ENCODE peak calls at places on chromosomes 6 and 20, in nine cellular contexts. L is heart left ventricle, T is left ventricle myocardium inferior, Q is neural progenitor cell, P is HFF-Myc, E is choroid plexus epithelial cell, D is ascending aorta, H is left lung, X is cardiac muscle cell. K is an unnamed sample.

GRCh38 chr20:45833883-45834796 is 541 bp downstream of the SNX21 start:
- DNase-seq in T (peak), L (peak), X (peak), H (peak), E (peak), Q (peak), P (no peak), D (peak), K (no peak)

GRCh38 chr6:30547454-30547853 is 8.8 kb downstream of the GNL1 start:
- DNase-seq in E (no peak), L (no peak), P (no peak), H (no peak), T (no peak), Q (no peak), D (peak), X (no peak), K (no peak)

GRCh38 chr6:139644821-139645220 is 270.4 kb upstream of the CITED2 start:
- DNase-seq in T (no peak), X (peak), E (peak), Q (no peak), P (peak), D (no peak), H (no peak), L (no peak), K (no peak)

GRCh38 chr6:105019285-105019684 is 62.4 kb downstream of the LIN28B start:
- DNase-seq in X (no peak), Q (no peak), L (no peak), H (no peak), T (no peak), D (no peak), E (no peak), P (no peak), K (no peak)

GRCh38 chr6:125421853-125422252 is 120.1 kb upstream of the HDDC2 start:
- DNase-seq in P (no peak), D (peak), T (peak), H (no peak), L (peak), X (peak), Q (peak), E (peak), K (no peak)

GRCh38 chr6:89941031-89941775 is 46.9 kb downstream of the GJA10 start:
- DNase-seq in E (peak), X (no peak), P (no peak), L (no peak), H (no peak), Q (no peak), D (no peak), T (no peak), K (no peak)

GRCh38 chr20:57620274-57620990 is at the start of gene ZBP1:
- DNase-seq in H (peak), Q (no peak), P (no peak), L (no peak), T (no peak), X (no peak), D (peak), E (no peak), K (no peak)

GRCh38 chr20:4717816-4718215 is 3.9 kb upstream of the PRND start:
- DNase-seq in X (no peak), Q (no peak), D (peak), H (no peak), T (no peak), E (no peak), L (no peak), P (no peak), K (no peak)

GRCh38 chr20:11726021-11726420 is 191.7 kb upstream of the BTBD3 start:
- DNase-seq in E (peak), H (no peak), D (no peak), T (no peak), Q (no peak), L (no peak), X (no peak), P (no peak), K (no peak)

GRCh38 chr6:159577564-159577963 is 115.5 kb downstream of the SOD2 start:
- DNase-seq in P (no peak), T (no peak), Q (no peak), H (peak), L (no peak), X (no peak), D (no peak), E (no peak), K (peak)

GRCh38 chr6:148550569-148550968 is 196.3 kb upstream of the UST start:
- DNase-seq in D (no peak), X (no peak), E (peak), Q (no peak), L (no peak), P (no peak), T (no peak), H (no peak), K (no peak)

GRCh38 chr20:63083831-63084562 is 77.2 kb upstream of the BHLHE23 start:
- DNase-seq in H (peak), D (peak), P (no peak), L (no peak), Q (no peak), T (no peak), X (no peak), E (no peak), K (no peak)

GRCh38 chr20:19775353-19776201 is 17.5 kb downstream of the RIN2 start:
- DNase-seq in D (peak), T (no peak), Q (no peak), L (no peak), X (no peak), P (no peak), H (no peak), E (no peak), K (no peak)

GRCh38 chr6:55704421-55704820 is 125.4 kb upstream of the HMGCLL1 start:
- DNase-seq in P (no peak), X (no peak), T (no peak), Q (no peak), D (no peak), E (peak), H (no peak), L (no peak), K (peak)

GRCh38 chr6:30612213-30612612 is 4.8 kb downstream of the PPP1R10 start:
- DNase-seq in P (no peak), E (peak), L (no peak), Q (peak), X (no peak), D (no peak), H (no peak), T (no peak), K (no peak)

GRCh38 chr6:89044988-89045387 is 35.6 kb upstream of the PNRC1 start:
- DNase-seq in T (peak), Q (no peak), D (no peak), P (no peak), H (peak), X (no peak), E (no peak), L (peak), K (no peak)

GRCh38 chr20:40640667-40641066 is 48.4 kb downstream of the MAFB start:
- DNase-seq in L (no peak), P (no peak), Q (no peak), X (no peak), H (no peak), E (no peak), T (no peak), D (no peak), K (no peak)

GRCh38 chr6:98794306-98794852 is 40.0 kb upstream of the POU3F2 start:
- DNase-seq in H (no peak), E (no peak), Q (no peak), T (no peak), L (no peak), X (no peak), P (no peak), D (no peak), K (no peak)

GRCh38 chr20:10667077-10667401 is 6.8 kb downstream of the JAG1 start:
- DNase-seq in H (no peak), E (no peak), Q (peak), X (no peak), P (no peak), T (no peak), L (peak), D (peak), K (no peak)

GRCh38 chr20:5696011-5696559 is 54.1 kb upstream of the SHLD1 start:
- DNase-seq in X (no peak), D (no peak), E (peak), L (no peak), T (no peak), H (no peak), P (peak), Q (no peak), K (no peak)

GRCh38 chr20:61218886-61219480 is 33.1 kb upstream of the CDH4 start:
- DNase-seq in D (no peak), L (no peak), X (no peak), H (no peak), Q (no peak), E (peak), P (peak), T (no peak), K (no peak)

GRCh38 chr20:44403194-44404112 is 48.0 kb downstream of the HNF4A start:
- DNase-seq in X (no peak), Q (no peak), E (no peak), D (no peak), H (no peak), T (no peak), P (no peak), L (no peak), K (no peak)

GRCh38 chr20:310645-311044 is 13.3 kb downstream of the ZCCHC3 start:
- DNase-seq in P (no peak), Q (no peak), H (no peak), L (no peak), D (no peak), T (no peak), X (no peak), E (no peak), K (no peak)
- H3K4me3 ChIP-seq in P (no peak), Q (peak), H (no peak), L (peak), D (peak), T (peak), X (peak), E (peak), K (no peak)

DNA sequence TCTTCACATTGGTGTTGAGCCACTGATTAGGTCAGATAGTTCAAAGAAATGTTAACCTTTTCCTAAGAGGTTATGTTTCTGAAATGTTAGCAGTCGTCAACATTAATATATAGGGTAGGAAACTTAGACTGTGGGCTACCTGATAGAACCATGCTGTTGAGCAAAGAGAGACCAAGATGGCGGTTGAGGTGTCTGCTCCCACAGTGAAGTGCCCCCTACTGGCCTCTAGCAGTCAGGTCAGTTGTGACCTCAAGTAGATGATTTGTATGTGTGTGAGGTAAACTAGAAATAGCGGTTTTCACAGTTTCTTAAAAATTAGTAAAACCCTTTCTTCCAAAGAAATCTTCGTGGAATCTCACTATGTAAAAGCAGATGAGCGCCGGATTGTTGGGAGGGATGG is 40.3 kb downstream of the MTHFD1L start:
- DNase-seq in P (no peak), H (no peak), X (no peak), L (no peak), Q (peak), E (no peak), D (no peak), T (no peak), K (no peak)
- TF ChIP-seq CTCF in P (peak), H (no peak), X (peak), L (no peak), Q (peak), E (peak), D (no peak), T (no peak), K (peak)

GRCh38 chr6:71403422-71404134 is 115.0 kb downstream of the OGFRL1 start:
- DNase-seq in H (no peak), T (no peak), X (no peak), E (no peak), Q (peak), D (no peak), P (no peak), L (no peak), K (no peak)
- H3K4me3 ChIP-seq in H (no peak), T (peak), X (no peak), E (peak), Q (no peak), D (peak), P (no peak), L (peak), K (peak)

DNA sequence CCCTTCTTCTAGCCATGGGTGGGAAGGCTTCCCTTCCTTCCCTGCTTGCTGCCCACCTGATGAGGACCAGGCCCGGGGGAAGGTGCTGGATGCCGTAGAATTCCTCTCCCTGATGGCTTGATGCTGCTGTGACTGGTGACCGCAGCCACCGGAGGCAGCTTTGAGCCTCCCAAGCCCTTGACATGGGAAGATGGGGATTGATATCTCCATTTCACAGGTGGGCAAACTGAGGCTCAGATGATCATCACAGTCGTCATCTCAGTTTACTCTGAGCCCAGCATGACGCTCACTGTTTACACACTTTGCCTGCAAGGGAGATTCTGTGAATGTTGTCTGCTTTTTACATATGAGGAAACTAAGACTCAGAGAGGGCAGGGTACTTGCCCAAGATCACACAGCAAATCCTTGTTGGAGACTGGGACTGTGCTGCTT is 43.9 kb downstream of the SRC start:
- DNase-seq in Q (no peak), P (no peak), E (no peak), T (no peak), L (no peak), H (no peak), D (peak), X (no peak), K (no peak)
- TF ChIP-seq CTCF in Q (no peak), P (peak), E (no peak), T (no peak), L (no peak), H (no peak), D (no peak), X (no peak), K (peak)

DNA sequence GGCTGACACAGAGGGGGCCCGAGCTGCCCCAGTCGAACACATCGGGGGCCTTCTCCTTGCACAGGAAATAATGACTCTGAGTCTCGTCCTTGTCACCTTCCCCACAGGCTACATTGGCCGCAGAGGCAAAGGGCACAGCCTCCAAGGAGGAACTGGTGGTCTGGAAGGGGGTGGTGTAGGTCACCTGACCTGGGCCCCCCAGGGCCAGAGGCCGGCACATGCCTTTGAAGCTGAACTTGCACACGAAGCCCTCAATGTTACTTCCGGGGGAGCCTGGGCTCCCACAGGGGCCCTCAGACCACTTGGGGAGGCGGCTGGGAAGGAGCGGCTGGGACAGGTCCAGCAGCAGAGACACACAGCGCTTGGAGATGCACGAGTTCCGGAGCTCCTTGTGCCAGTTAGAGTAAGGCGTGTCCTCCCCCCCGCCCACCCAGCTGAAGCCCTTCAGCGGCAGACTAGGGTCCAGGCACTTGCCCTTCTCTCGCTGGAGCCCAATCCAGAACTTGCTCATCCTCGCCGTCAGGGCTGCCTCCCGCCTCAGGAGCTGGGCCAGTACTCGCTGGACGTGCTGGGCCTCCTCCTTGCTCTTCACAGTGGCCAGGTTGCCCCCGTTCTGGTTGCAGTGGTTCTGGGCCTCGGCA is 589 bp downstream of the CD93 start:
- DNase-seq in X (no peak), L (no peak), Q (no peak), T (no peak), E (no peak), D (no peak), P (no peak), H (no peak), K (no peak)
- H3K4me3 ChIP-seq in X (no peak), L (peak), Q (no peak), T (peak), E (no peak), D (peak), P (no peak), H (peak), K (no peak)

GRCh38 chr6:152669894-152670293 is 27.8 kb upstream of the MYCT1 start:
- DNase-seq in L (no peak), T (no peak), Q (peak), D (no peak), X (peak), H (no peak), E (peak), P (peak), K (peak)
- TF ChIP-seq CTCF in L (peak), T (peak), Q (peak), D (peak), X (peak), H (peak), E (peak), P (no peak), K (peak)

GRCh38 chr6:137171824-137172733 is 1.4 kb downstream of the IL22RA2 start:
- DNase-seq in L (no peak), Q (no peak), H (no peak), D (no peak), P (no peak), X (no peak), E (no peak), T (no peak), K (peak)

GRCh38 chr6:137172734-137173431 is 561 bp downstream of the IL22RA2 start:
- DNase-seq in E (no peak), L (no peak), P (no peak), H (no peak), X (no peak), Q (no peak), T (no peak), D (no peak), K (no peak)

GRCh38 chr6:137171053-137171374 is 2.4 kb downstream of the IL22RA2 start:
- DNase-seq in Q (no peak), T (no peak), H (no peak), D (no peak), P (no peak), X (no peak), L (no peak), E (no peak), K (no peak)

GRCh38 chr6:137167702-137168377 is 5.6 kb downstream of the IL22RA2 start:
- DNase-seq in X (no peak), E (no peak), H (no peak), T (no peak), L (no peak), P (no peak), D (no peak), Q (no peak), K (no peak)

DNA sequence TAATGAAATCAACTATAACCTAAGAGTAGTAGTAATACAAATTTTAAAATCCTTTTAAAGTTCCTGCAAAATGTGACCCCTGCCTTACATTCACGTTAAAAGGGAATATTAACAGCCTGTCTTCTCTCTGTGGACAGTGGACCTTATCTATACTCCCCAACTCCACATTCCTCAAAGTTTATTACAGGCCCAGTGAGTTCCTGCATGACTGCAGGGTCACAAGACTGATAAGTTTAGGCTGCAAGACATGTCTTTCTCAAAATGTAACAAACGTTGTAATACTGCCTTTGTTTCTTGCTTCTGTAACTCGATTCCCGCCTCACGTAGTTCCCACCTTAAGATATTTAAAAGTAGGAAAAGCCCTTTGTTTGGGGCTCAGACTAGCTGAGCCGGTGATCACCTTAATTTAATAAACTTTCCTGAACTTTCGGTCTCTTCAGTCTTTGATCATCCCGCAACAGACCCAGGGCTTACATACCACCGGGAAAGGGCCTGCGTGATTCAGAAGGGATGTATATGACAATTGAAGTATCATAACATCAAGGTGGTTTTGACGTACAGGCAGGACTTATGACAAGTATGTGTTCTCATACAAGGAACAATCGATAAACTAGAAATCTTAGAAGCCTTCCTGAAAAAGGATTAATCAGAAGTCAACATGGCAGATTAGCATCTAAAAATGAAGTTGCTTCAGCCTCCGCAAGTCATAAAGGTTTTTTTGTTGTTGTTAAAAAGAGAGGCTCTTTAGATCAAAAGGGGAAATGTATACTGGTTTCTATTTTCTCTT is 3.0 kb downstream of the IL22RA2 start:
- DNase-seq in P (no peak), E (no peak), D (no peak), Q (no peak), X (no peak), L (no peak), H (no peak), T (no peak), K (no peak)
- H3K4me3 ChIP-seq in P (no peak), E (no peak), D (no peak), Q (no peak), X (no peak), L (no peak), H (no peak), T (no peak), K (no peak)

GRCh38 chr6:79042799-79043126 is 35.3 kb downstream of the PHIP start:
- DNase-seq in D (no peak), X (no peak), L (no peak), E (no peak), P (no peak), H (no peak), Q (no peak), T (no peak), K (no peak)
- TF ChIP-seq CTCF in D (no peak), X (no peak), L (no peak), E (no peak), P (no peak), H (no peak), Q (no peak), T (no peak), K (no peak)